ENCODE peak calls at places on chromosomes 4 and X, in seven cellular contexts. One of them, this sample, is unnamed.

GRCh38 chr4:102518703-102519131 is 17.6 kb downstream of the NFKB1 start:
- DNase-seq in stimulated activated CD8-positive, alpha-beta memory T cell treated with anti-CD3 and anti-CD28 coated beads, Interleukin-4, amount 100 ng/mL, for 4 hours: no peak
- DNase-seq in NCI-H2029 treated with DMSO at 0.1 percent for 48 hours: no peak
- DNase-seq in T47D: no peak
- DNase-seq in cardiac muscle cell: no peak
- DNase-seq in skeletal muscle cell: no peak
- DNase-seq in SW 1271: no peak
- DNase-seq in this sample: no peak

GRCh38 chr4:185396724-185397402 is at the start of gene ANKRD37:
- DNase-seq in stimulated activated CD8-positive, alpha-beta memory T cell treated with anti-CD3 and anti-CD28 coated beads, Interleukin-4, amount 100 ng/mL, for 4 hours: no peak
- DNase-seq in NCI-H2029 treated with DMSO at 0.1 percent for 48 hours: peak
- DNase-seq in T47D: peak
- DNase-seq in cardiac muscle cell: peak
- DNase-seq in skeletal muscle cell: no peak
- DNase-seq in SW 1271: no peak
- DNase-seq in this sample: peak

GRCh38 chr4:3421470-3421869 is 20.3 kb upstream of the HGFAC start:
- DNase-seq in stimulated activated CD8-positive, alpha-beta memory T cell treated with anti-CD3 and anti-CD28 coated beads, Interleukin-4, amount 100 ng/mL, for 4 hours: no peak
- DNase-seq in NCI-H2029 treated with DMSO at 0.1 percent for 48 hours: no peak
- DNase-seq in T47D: no peak
- DNase-seq in cardiac muscle cell: no peak
- DNase-seq in skeletal muscle cell: no peak
- DNase-seq in SW 1271: no peak
- DNase-seq in this sample: no peak

GRCh38 chrX:103554687-103555417 is 30.5 kb upstream of the TCEAL4 start:
- DNase-seq in stimulated activated CD8-positive, alpha-beta memory T cell treated with anti-CD3 and anti-CD28 coated beads, Interleukin-4, amount 100 ng/mL, for 4 hours: peak
- DNase-seq in NCI-H2029 treated with DMSO at 0.1 percent for 48 hours: peak
- DNase-seq in T47D: no peak
- DNase-seq in cardiac muscle cell: peak
- DNase-seq in skeletal muscle cell: no peak
- DNase-seq in SW 1271: no peak
- DNase-seq in this sample: no peak

GRCh38 chrX:43735957-43736356 is 79.9 kb downstream of the MAOA start:
- DNase-seq in stimulated activated CD8-positive, alpha-beta memory T cell treated with anti-CD3 and anti-CD28 coated beads, Interleukin-4, amount 100 ng/mL, for 4 hours: no peak
- DNase-seq in NCI-H2029 treated with DMSO at 0.1 percent for 48 hours: peak
- DNase-seq in T47D: peak
- DNase-seq in cardiac muscle cell: no peak
- DNase-seq in skeletal muscle cell: no peak
- DNase-seq in SW 1271: no peak
- DNase-seq in this sample: no peak

GRCh38 chr4:140153744-140154571 is at the start of gene MAML3:
- DNase-seq in stimulated activated CD8-positive, alpha-beta memory T cell treated with anti-CD3 and anti-CD28 coated beads, Interleukin-4, amount 100 ng/mL, for 4 hours: peak
- DNase-seq in NCI-H2029 treated with DMSO at 0.1 percent for 48 hours: peak
- DNase-seq in T47D: peak
- DNase-seq in cardiac muscle cell: peak
- DNase-seq in skeletal muscle cell: peak
- DNase-seq in SW 1271: peak
- DNase-seq in this sample: peak

GRCh38 chrX:52363247-52363883 is 5.5 kb upstream of the XAGE2 start:
- DNase-seq in stimulated activated CD8-positive, alpha-beta memory T cell treated with anti-CD3 and anti-CD28 coated beads, Interleukin-4, amount 100 ng/mL, for 4 hours: no peak
- DNase-seq in NCI-H2029 treated with DMSO at 0.1 percent for 48 hours: no peak
- DNase-seq in T47D: no peak
- DNase-seq in cardiac muscle cell: peak
- DNase-seq in skeletal muscle cell: no peak
- DNase-seq in SW 1271: peak
- DNase-seq in this sample: peak

GRCh38 chrX:135522878-135523693 is 2.6 kb downstream of the INTS6L start:
- DNase-seq in stimulated activated CD8-positive, alpha-beta memory T cell treated with anti-CD3 and anti-CD28 coated beads, Interleukin-4, amount 100 ng/mL, for 4 hours: no peak
- DNase-seq in NCI-H2029 treated with DMSO at 0.1 percent for 48 hours: no peak
- DNase-seq in T47D: no peak
- DNase-seq in cardiac muscle cell: no peak
- DNase-seq in skeletal muscle cell: no peak
- DNase-seq in SW 1271: no peak
- DNase-seq in this sample: no peak

GRCh38 chr4:38504396-38504715 is 159.6 kb upstream of the KLF3 start:
- DNase-seq in stimulated activated CD8-positive, alpha-beta memory T cell treated with anti-CD3 and anti-CD28 coated beads, Interleukin-4, amount 100 ng/mL, for 4 hours: no peak
- DNase-seq in NCI-H2029 treated with DMSO at 0.1 percent for 48 hours: no peak
- DNase-seq in T47D: no peak
- DNase-seq in cardiac muscle cell: no peak
- DNase-seq in skeletal muscle cell: no peak
- DNase-seq in SW 1271: no peak
- DNase-seq in this sample: no peak

GRCh38 chr4:184355111-184355604 is 119.2 kb downstream of the IRF2 start:
- DNase-seq in stimulated activated CD8-positive, alpha-beta memory T cell treated with anti-CD3 and anti-CD28 coated beads, Interleukin-4, amount 100 ng/mL, for 4 hours: no peak
- DNase-seq in NCI-H2029 treated with DMSO at 0.1 percent for 48 hours: no peak
- DNase-seq in T47D: no peak
- DNase-seq in cardiac muscle cell: peak
- DNase-seq in skeletal muscle cell: peak
- DNase-seq in SW 1271: peak
- DNase-seq in this sample: peak

GRCh38 chrX:16552546-16552945 is 97.4 kb upstream of the S100G start:
- DNase-seq in stimulated activated CD8-positive, alpha-beta memory T cell treated with anti-CD3 and anti-CD28 coated beads, Interleukin-4, amount 100 ng/mL, for 4 hours: no peak
- DNase-seq in NCI-H2029 treated with DMSO at 0.1 percent for 48 hours: no peak
- DNase-seq in T47D: no peak
- DNase-seq in cardiac muscle cell: peak
- DNase-seq in skeletal muscle cell: no peak
- DNase-seq in SW 1271: no peak
- DNase-seq in this sample: no peak

GRCh38 chr4:81218206-81218605 is 3.2 kb upstream of the PRKG2 start:
- DNase-seq in stimulated activated CD8-positive, alpha-beta memory T cell treated with anti-CD3 and anti-CD28 coated beads, Interleukin-4, amount 100 ng/mL, for 4 hours: no peak
- DNase-seq in NCI-H2029 treated with DMSO at 0.1 percent for 48 hours: no peak
- DNase-seq in T47D: no peak
- DNase-seq in cardiac muscle cell: no peak
- DNase-seq in skeletal muscle cell: no peak
- DNase-seq in SW 1271: no peak
- DNase-seq in this sample: no peak

GRCh38 chr4:150045410-150045809 is 32.8 kb upstream of the DCLK2 start:
- DNase-seq in stimulated activated CD8-positive, alpha-beta memory T cell treated with anti-CD3 and anti-CD28 coated beads, Interleukin-4, amount 100 ng/mL, for 4 hours: no peak
- DNase-seq in NCI-H2029 treated with DMSO at 0.1 percent for 48 hours: no peak
- DNase-seq in T47D: no peak
- DNase-seq in cardiac muscle cell: no peak
- DNase-seq in skeletal muscle cell: no peak
- DNase-seq in SW 1271: no peak
- DNase-seq in this sample: no peak

GRCh38 chrX:2785538-2785937 is 33.7 kb downstream of the XG start:
- DNase-seq in stimulated activated CD8-positive, alpha-beta memory T cell treated with anti-CD3 and anti-CD28 coated beads, Interleukin-4, amount 100 ng/mL, for 4 hours: no peak
- DNase-seq in NCI-H2029 treated with DMSO at 0.1 percent for 48 hours: no peak
- DNase-seq in T47D: no peak
- DNase-seq in cardiac muscle cell: no peak
- DNase-seq in skeletal muscle cell: no peak
- DNase-seq in SW 1271: no peak
- DNase-seq in this sample: no peak

GRCh38 chr4:87108142-87108546 is 112.3 kb downstream of the KLHL8 start:
- DNase-seq in stimulated activated CD8-positive, alpha-beta memory T cell treated with anti-CD3 and anti-CD28 coated beads, Interleukin-4, amount 100 ng/mL, for 4 hours: no peak
- DNase-seq in NCI-H2029 treated with DMSO at 0.1 percent for 48 hours: no peak
- DNase-seq in T47D: no peak
- DNase-seq in cardiac muscle cell: peak
- DNase-seq in skeletal muscle cell: no peak
- DNase-seq in SW 1271: peak
- DNase-seq in this sample: peak

GRCh38 chrX:134585446-134585845 is 72.8 kb downstream of the PLAC1 start:
- DNase-seq in stimulated activated CD8-positive, alpha-beta memory T cell treated with anti-CD3 and anti-CD28 coated beads, Interleukin-4, amount 100 ng/mL, for 4 hours: no peak
- DNase-seq in NCI-H2029 treated with DMSO at 0.1 percent for 48 hours: no peak
- DNase-seq in T47D: no peak
- DNase-seq in cardiac muscle cell: no peak
- DNase-seq in skeletal muscle cell: no peak
- DNase-seq in SW 1271: no peak
- DNase-seq in this sample: no peak

GRCh38 chr4:141486375-141486997 is 149.9 kb upstream of the IL15 start:
- DNase-seq in stimulated activated CD8-positive, alpha-beta memory T cell treated with anti-CD3 and anti-CD28 coated beads, Interleukin-4, amount 100 ng/mL, for 4 hours: no peak
- DNase-seq in NCI-H2029 treated with DMSO at 0.1 percent for 48 hours: no peak
- DNase-seq in T47D: no peak
- DNase-seq in cardiac muscle cell: peak
- DNase-seq in skeletal muscle cell: peak
- DNase-seq in SW 1271: no peak
- DNase-seq in this sample: peak

This sample was measured in retinal pigment epithelial cell.